ENCODE peak calls at places on chromosome 15, in four cellular contexts. O is GM23338; L is transverse colon; N is CD4-positive, alpha-beta memory T cell. I is an unnamed sample.

GRCh38 chr15:61335998-61336648 is 107.0 kb upstream of the RORA start:
- DNase-seq in O (no peak), L (no peak), N (no peak), I (no peak)

GRCh38 chr15:89362203-89363101 is 27.8 kb upstream of the POLG start:
- DNase-seq in O (peak; percentile 35), L (no peak), N (no peak), I (no peak)

GRCh38 chr15:90160781-90161727 is 40.1 kb upstream of the SEMA4B start:
- DNase-seq in O (peak; percentile 79), L (peak; percentile 85), N (no peak), I (no peak)

GRCh38 chr15:49495993-49496747 is 73.1 kb downstream of the FGF7 start:
- DNase-seq in O (no peak), L (no peak), N (no peak), I (no peak)

GRCh38 chr15:49045691-49046112 is 544 bp downstream of the SECISBP2L start:
- DNase-seq in O (peak; percentile 74), L (no peak), N (no peak), I (peak; percentile 9)

GRCh38 chr15:66647358-66647757 is 54.7 kb upstream of the SMAD6 start:
- DNase-seq in O (no peak), L (no peak), N (no peak), I (no peak)

GRCh38 chr15:89243046-89243690 is 611 bp upstream of the FANCI start:
- DNase-seq in O (peak; percentile 22), L (peak; percentile 19), N (no peak), I (no peak)

GRCh38 chr15:24985224-24985623 is 30.4 kb downstream of the SNRPN start:
- DNase-seq in O (no peak), L (no peak), N (no peak), I (no peak)

GRCh38 chr15:47963265-47963664 is 157.5 kb upstream of the SLC24A5 start:
- DNase-seq in O (no peak), L (no peak), N (no peak), I (no peak)

GRCh38 chr15:85837011-85837433 is 42.3 kb upstream of the KLHL25 start:
- DNase-seq in O (no peak), L (peak; percentile 67), N (no peak), I (no peak)

GRCh38 chr15:100733088-100733487 is 130.7 kb downstream of the ASB7 start:
- DNase-seq in O (no peak), L (no peak), N (no peak), I (no peak)

GRCh38 chr15:45644437-45644836 is 9.6 kb downstream of the SQOR start:
- DNase-seq in O (no peak), L (no peak), N (no peak), I (no peak)

GRCh38 chr15:48855501-48856440 is 22.2 kb upstream of the EID1 start:
- DNase-seq in O (peak; percentile 63), L (peak; percentile 40), N (no peak), I (no peak)

GRCh38 chr15:75347222-75348033 is 589 bp downstream of the NEIL1 start:
- DNase-seq in O (peak; percentile 85), L (peak; percentile 79), N (peak; percentile 66), I (peak; percentile 51)

GRCh38 chr15:73318463-73319351 is 50.1 kb downstream of the HCN4 start:
- DNase-seq in O (peak; percentile 87), L (no peak), N (no peak), I (no peak)

DNA sequence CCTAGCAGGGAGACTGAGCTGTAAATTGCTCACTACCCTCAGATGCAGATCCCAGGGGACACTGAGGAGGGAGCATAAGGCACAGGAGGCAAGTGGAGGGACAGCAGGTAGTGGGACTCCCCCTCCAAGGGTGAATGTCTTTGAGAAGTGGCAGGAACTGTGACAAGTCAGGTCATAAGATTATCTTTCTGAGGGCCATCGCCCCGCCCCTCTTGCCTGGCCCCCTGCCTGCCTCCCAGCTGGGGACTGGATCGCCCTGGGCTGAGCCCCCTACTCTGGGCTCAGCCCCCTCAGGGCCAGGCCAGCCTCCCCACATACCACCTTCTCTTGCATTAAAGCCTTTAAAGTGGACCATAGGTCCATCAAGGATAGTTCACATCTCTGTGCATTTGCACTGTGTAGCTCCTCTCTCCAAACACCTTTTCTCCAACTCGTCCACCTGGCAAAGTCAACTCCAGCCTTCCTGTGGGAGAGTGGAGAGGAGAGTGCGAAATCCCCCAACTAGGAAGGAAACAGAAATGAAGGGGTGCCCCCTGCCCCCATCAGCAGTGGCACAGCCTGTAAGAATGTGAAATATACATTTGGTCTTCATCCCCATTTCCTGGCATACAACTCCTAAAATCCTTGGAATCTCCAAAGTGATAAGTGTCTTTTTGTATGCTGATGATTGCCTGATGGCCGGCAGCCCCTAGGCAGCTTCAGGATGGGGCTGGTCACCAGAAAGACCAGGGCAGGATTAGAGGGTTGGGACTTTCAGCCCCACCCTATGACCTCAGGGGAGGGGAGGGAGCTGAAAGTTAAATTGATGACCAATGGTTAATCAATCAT is 14.7 kb downstream of the PIF1 start:
- DNase-seq in O (peak; percentile 86), L (no peak), N (no peak), I (no peak)
- H3K4me1 ChIP-seq in O (peaks cover 52% of the 10 kb centered on the region), L (no peaks in the 10 kb centered on the region), N (peaks cover 5% of the 10 kb centered on the region), I (no peaks in the 10 kb centered on the region)

DNA sequence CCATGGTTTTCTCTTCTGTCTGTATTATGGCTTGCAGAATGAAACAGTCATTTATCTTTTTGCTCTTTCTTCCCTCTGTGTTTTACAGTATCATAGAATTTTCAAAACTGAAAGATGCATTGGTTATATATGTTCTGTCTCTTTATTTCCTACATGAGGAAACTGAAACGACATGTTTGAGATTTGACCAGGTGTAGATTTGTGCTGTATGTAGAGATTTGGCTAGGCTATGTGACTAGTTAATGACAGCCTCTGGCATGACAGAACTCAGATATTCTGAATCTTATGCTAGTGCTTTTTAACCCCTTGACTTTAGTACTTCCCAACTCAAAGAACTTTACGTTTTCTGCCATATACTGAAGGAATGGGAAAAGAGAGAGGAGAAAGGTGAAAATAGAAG is 151.0 kb downstream of the TCF12 start:
- DNase-seq in O (no peak), L (no peak), N (no peak), I (no peak)
- H3K4me1 ChIP-seq in O (peaks cover 16% of the 10 kb centered on the region), L (no peaks in the 10 kb centered on the region), N (peaks cover 4% of the 10 kb centered on the region), I (no peaks in the 10 kb centered on the region)

GRCh38 chr15:70065006-70065722 is 32.6 kb downstream of the TLE3 start:
- DNase-seq in O (no peak), L (peak; percentile 62), N (no peak), I (no peak)

GRCh38 chr15:70066004-70066403 is 31.7 kb downstream of the TLE3 start:
- DNase-seq in O (no peak), L (no peak), N (no peak), I (no peak)

GRCh38 chr15:70067011-70067410 is 30.7 kb downstream of the TLE3 start:
- DNase-seq in O (no peak), L (no peak), N (no peak), I (no peak)

GRCh38 chr15:70064441-70064840 is 33.3 kb downstream of the TLE3 start:
- DNase-seq in O (no peak), L (no peak), N (no peak), I (no peak)

DNA sequence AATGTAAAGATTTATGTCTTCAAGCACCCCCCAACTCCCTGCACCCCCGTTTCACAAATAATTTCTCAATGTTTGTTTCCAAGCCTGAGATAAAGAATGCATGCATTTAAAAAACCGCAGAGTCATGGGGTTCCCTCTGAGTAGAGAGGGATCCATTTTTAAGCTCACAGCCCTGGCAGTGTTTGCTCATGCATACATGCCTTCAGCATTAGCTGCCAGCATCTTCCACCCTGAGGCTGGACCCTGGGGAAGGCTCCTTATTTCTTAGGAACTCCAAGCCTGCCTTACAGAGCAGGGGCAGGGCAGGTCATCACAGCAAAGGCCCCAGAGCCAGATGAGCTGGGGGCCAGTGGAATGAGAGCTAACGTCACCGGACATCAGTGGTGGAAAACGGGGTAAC is 31.3 kb downstream of the TLE3 start:
- DNase-seq in O (no peak), L (no peak), N (no peak), I (no peak)
- H3K4me1 ChIP-seq in O (peaks cover 6% of the 10 kb centered on the region), L (peaks cover 20% of the 10 kb centered on the region), N (no peaks in the 10 kb centered on the region), I (no peaks in the 10 kb centered on the region)

GRCh38 chr15:40327338-40327917 is 3.9 kb downstream of the INAFM2 start:
- DNase-seq in O (peak; percentile 30), L (no peak), N (no peak), I (no peak)

GRCh38 chr15:40323953-40324937 is 753 bp downstream of the INAFM2 start:
- DNase-seq in O (peak; percentile 61), L (no peak), N (peak; percentile 25), I (no peak)

GRCh38 chr15:40323239-40323952 is at the start of gene INAFM2:
- DNase-seq in O (peak; percentile 97), L (peak; percentile 90), N (peak; percentile 88), I (peak; percentile 90)

GRCh38 chr15:40325188-40325587 is 1.7 kb downstream of the INAFM2 start:
- DNase-seq in O (no peak), L (no peak), N (no peak), I (no peak)

GRCh38 chr15:40325700-40326099 is 2.2 kb downstream of the INAFM2 start:
- DNase-seq in O (no peak), L (no peak), N (no peak), I (no peak)
- H3K4me1 ChIP-seq in O (peaks cover 61% of the 10 kb centered on the region), L (peaks cover 12% of the 10 kb centered on the region), N (peaks cover 22% of the 10 kb centered on the region), I (peaks cover 21% of the 10 kb centered on the region)

GRCh38 chr15:98660055-98660454 is 11.7 kb downstream of the IGF1R start:
- DNase-seq in O (no peak), L (no peak), N (no peak), I (no peak)

GRCh38 chr15:98657721-98658120 is 9.4 kb downstream of the IGF1R start:
- DNase-seq in O (no peak), L (no peak), N (no peak), I (no peak)

GRCh38 chr15:98663045-98663444 is 14.7 kb downstream of the IGF1R start:
- DNase-seq in O (peak; percentile 60), L (no peak), N (no peak), I (no peak)

GRCh38 chr15:98655732-98656131 is 7.4 kb downstream of the IGF1R start:
- DNase-seq in O (no peak), L (no peak), N (no peak), I (no peak)

GRCh38 chr15:98658831-98659699 is 10.7 kb downstream of the IGF1R start:
- DNase-seq in O (peak; percentile 63), L (peak; percentile 21), N (peak; percentile 27), I (peak; percentile 39)
- H3K4me1 ChIP-seq in O (peaks cover 73% of the 10 kb centered on the region), L (peaks cover 15% of the 10 kb centered on the region), N (peaks cover 3% of the 10 kb centered on the region), I (peaks cover 21% of the 10 kb centered on the region)